ENCODE peak calls at places on chromosomes 16 and 17, in nine cellular contexts. E is left colon; Z is omental fat pad; O is colonic mucosa; D is stimulated activated CD8-positive, alpha-beta memory T cell treated with anti-CD3 and anti-CD28 coated beads, Interleukin-7, amount 100 ng/mL, for 4 hours; M is T-cell; F is psoas muscle; L is stomach; Q is T47D. B is an unnamed sample.

GRCh38 chr16:28167221-28167620 is 44.5 kb downstream of the XPO6 start:
- DNase-seq in E (no peak), Z (no peak), O (no peak), D (no peak), M (no peak), F (no peak), L (no peak), Q (no peak), B (no peak)

GRCh38 chr17:52032454-52032853 is 126.1 kb downstream of the CA10 start:
- DNase-seq in E (no peak), Z (no peak), O (peak), D (no peak), M (no peak), F (no peak), L (no peak), Q (no peak), B (no peak)

GRCh38 chr17:39165844-39166349 is at the start of gene ARL5C:
- DNase-seq in E (no peak), Z (no peak), O (no peak), D (no peak), M (no peak), F (no peak), L (no peak), Q (no peak), B (no peak)

GRCh38 chr17:81471804-81472456 is 40.7 kb downstream of the ACTG1 start:
- DNase-seq in E (peak), Z (no peak), O (peak), D (no peak), M (no peak), F (peak), L (no peak), Q (no peak), B (no peak)

GRCh38 chr17:73467651-73468050 is 155.8 kb upstream of the CDC42EP4 start:
- DNase-seq in E (no peak), Z (no peak), O (no peak), D (no peak), M (no peak), F (no peak), L (no peak), Q (no peak), B (no peak)

GRCh38 chr16:2026461-2027023 is at the start of gene NHERF2:
- DNase-seq in E (no peak), Z (no peak), O (no peak), D (no peak), M (no peak), F (peak), L (peak), Q (peak), B (peak)

GRCh38 chr17:71023631-71024030 is 854.3 kb downstream of the KCNJ2 start:
- DNase-seq in E (no peak), Z (no peak), O (no peak), D (no peak), M (no peak), F (no peak), L (no peak), Q (no peak), B (no peak)

GRCh38 chr16:79580465-79581200 is 19.9 kb downstream of the MAF start:
- DNase-seq in E (no peak), Z (no peak), O (no peak), D (no peak), M (no peak), F (no peak), L (no peak), Q (no peak), B (no peak)

GRCh38 chr17:17036520-17036998 is 5.7 kb upstream of the MPRIP start:
- DNase-seq in E (no peak), Z (no peak), O (no peak), D (no peak), M (no peak), F (peak), L (no peak), Q (no peak), B (no peak)

GRCh38 chr16:2205104-2205966 is at the start of gene MLST8:
- DNase-seq in E (peak), Z (peak), O (peak), D (peak), M (peak), F (peak), L (peak), Q (peak), B (peak)

GRCh38 chr17:69592692-69593350 is 178.3 kb downstream of the MAP2K6 start:
- DNase-seq in E (no peak), Z (no peak), O (no peak), D (no peak), M (no peak), F (no peak), L (no peak), Q (no peak), B (no peak)

GRCh38 chr17:82366749-82367148 is 4.8 kb upstream of the UTS2R start:
- DNase-seq in E (no peak), Z (no peak), O (peak), D (no peak), M (no peak), F (no peak), L (no peak), Q (no peak), B (no peak)